ENCODE peak calls at places on chromosomes 7 and 10, in six cellular contexts. Q, A, D, P, R and O are unnamed samples. For H3K36me3, the result is how much of the 10 kb centered on the place peaks cover.

GRCh38 chr10:72421895-72422540 is 67.3 kb upstream of the DNAJB12 start:
- DNase-seq in Q (no peak), A (no peak), D (no peak), P (no peak), R (no peak), O (no peak)

GRCh38 chr10:132677905-132678298 is 108.0 kb downstream of the NKX6-2 start:
- DNase-seq in Q (no peak), A (no peak), D (no peak), P (no peak), R (no peak), O (no peak)

GRCh38 chr10:96509017-96509641 is 4.6 kb downstream of the TLL2 start:
- DNase-seq in Q (no peak), A (no peak), D (no peak), P (peak), R (no peak), O (peak)

GRCh38 chr10:48658243-48658888 is 26.3 kb upstream of the WDFY4 start:
- DNase-seq in Q (peak), A (peak), D (peak), P (peak), R (peak), O (no peak)

GRCh38 chr10:128843972-128844371 is 623.1 kb upstream of the MGMT start:
- DNase-seq in Q (no peak), A (no peak), D (no peak), P (no peak), R (no peak), O (no peak)

GRCh38 chr10:46523119-46523880 is 33.2 kb downstream of the GPRIN2 start:
- DNase-seq in Q (peak), A (peak), D (no peak), P (no peak), R (no peak), O (no peak)

GRCh38 chr10:86979296-86979818 is 11.1 kb downstream of the ADIRF start:
- DNase-seq in Q (no peak), A (no peak), D (no peak), P (no peak), R (peak), O (no peak)

GRCh38 chr10:95480102-95480900 is 80.9 kb downstream of the SORBS1 start:
- DNase-seq in Q (peak), A (no peak), D (peak), P (no peak), R (no peak), O (no peak)

GRCh38 chr7:94439893-94440381 is 45.2 kb downstream of the COL1A2 start:
- DNase-seq in Q (no peak), A (no peak), D (no peak), P (no peak), R (no peak), O (no peak)

GRCh38 chr7:20329389-20330175 is 1.1 kb upstream of the ITGB8 start:
- DNase-seq in Q (peak), A (peak), D (peak), P (peak), R (peak), O (peak)

GRCh38 chr7:152600266-152600665 is 75.7 kb downstream of the XRCC2 start:
- DNase-seq in Q (no peak), A (no peak), D (no peak), P (no peak), R (no peak), O (no peak)

GRCh38 chr10:132113766-132114365 is 48.1 kb downstream of the JAKMIP3 start:
- DNase-seq in Q (peak), A (no peak), D (no peak), P (no peak), R (no peak), O (no peak)

GRCh38 chr7:19016140-19016539 is 101.3 kb downstream of the TWIST1 start:
- DNase-seq in Q (no peak), A (peak), D (no peak), P (peak), R (peak), O (no peak)

GRCh38 chr7:83695126-83695960 is 46.4 kb upstream of the SEMA3E start:
- DNase-seq in Q (no peak), A (no peak), D (no peak), P (no peak), R (no peak), O (no peak)

GRCh38 chr7:155066417-155066950 is 3.6 kb upstream of the HTR5A start:
- DNase-seq in Q (no peak), A (peak), D (no peak), P (peak), R (peak), O (no peak)

GRCh38 chr10:35307297-35307696 is 29.0 kb upstream of the CCNY start:
- DNase-seq in Q (no peak), A (peak), D (no peak), P (peak), R (no peak), O (no peak)

GRCh38 chr7:157813053-157813452 is 476.2 kb downstream of the DNAJB6 start:
- DNase-seq in Q (peak), A (no peak), D (no peak), P (no peak), R (no peak), O (no peak)

GRCh38 chr10:132784582-132785432 is 1.1 kb downstream of the NKX6-2 start:
- DNase-seq in Q (no peak), A (no peak), D (no peak), P (no peak), R (no peak), O (no peak)

GRCh38 chr10:13977861-13978843 is 352.6 kb downstream of the FRMD4A start:
- DNase-seq in Q (no peak), A (peak), D (no peak), P (peak), R (peak), O (no peak)

GRCh38 chr7:2204446-2204845 is 28.3 kb downstream of the MAD1L1 start:
- DNase-seq in Q (no peak), A (no peak), D (no peak), P (no peak), R (no peak), O (no peak)

GRCh38 chr10:78688945-78689935 is 379.5 kb upstream of the ZMIZ1 start:
- DNase-seq in Q (no peak), A (no peak), D (no peak), P (no peak), R (no peak), O (no peak)

GRCh38 chr7:24216576-24217116 is 67.3 kb upstream of the NPY start:
- DNase-seq in Q (no peak), A (peak), D (no peak), P (peak), R (peak), O (no peak)

DNA sequence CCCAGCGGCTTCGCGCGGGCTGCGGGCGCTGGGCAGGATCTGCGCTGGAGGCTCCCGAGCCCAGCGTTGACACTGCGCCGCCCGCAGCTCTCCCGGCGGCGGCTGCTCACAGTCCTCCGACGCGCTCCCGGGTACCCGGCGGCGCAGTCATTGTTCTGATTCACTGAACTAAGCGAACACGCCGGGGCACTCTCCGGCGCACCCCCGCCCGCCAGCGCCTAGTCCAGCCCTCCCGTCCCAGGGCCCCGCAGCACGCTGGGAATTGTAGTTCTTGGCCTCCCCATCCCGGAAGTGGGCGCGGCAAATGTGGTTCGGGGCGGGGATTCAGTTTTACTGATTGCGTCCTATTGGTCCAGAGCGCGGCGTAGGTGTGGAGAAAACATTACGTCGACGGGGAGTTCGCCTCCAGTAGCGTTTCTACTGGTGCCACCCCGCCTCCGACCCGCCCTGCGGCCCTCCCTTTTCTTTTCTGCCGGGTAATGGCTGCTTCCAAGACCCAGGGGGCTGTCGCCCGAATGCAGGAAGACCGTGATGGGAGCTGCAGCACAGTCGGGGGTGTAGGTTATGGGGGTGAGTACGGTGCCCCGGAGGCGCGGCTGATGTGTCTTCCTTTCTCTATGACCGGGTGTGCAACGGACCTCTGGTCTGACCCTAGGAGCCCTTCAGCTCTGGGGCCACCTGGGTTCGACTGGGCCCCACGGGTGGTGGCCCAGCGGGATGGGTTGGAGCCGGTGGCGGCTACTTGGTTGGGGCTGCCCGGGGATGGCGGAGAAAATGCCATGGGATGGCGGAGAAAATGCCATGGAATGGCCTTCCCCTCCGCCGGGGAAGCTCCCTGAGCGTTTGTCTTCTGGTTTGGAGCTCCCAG is at the start of the genes DOCK4 and ZNF277:
- DNase-seq in Q (peak), A (peak), D (peak), P (peak), R (peak), O (peak)
- H3K36me3 ChIP-seq in Q (under half), A (under half), D (under half), P (under half), R (under half), O (under half)

GRCh38 chr7:92720604-92721350 is 115.6 kb downstream of the CDK6 start:
- DNase-seq in Q (no peak), A (no peak), D (no peak), P (no peak), R (no peak), O (no peak)

GRCh38 chr7:92716825-92717580 is 119.4 kb downstream of the CDK6 start:
- DNase-seq in Q (no peak), A (no peak), D (no peak), P (no peak), R (no peak), O (no peak)

GRCh38 chr7:92715963-92716362 is 120.4 kb downstream of the CDK6 start:
- DNase-seq in Q (no peak), A (no peak), D (no peak), P (no peak), R (no peak), O (no peak)

GRCh38 chr7:92717601-92717981 is 118.8 kb downstream of the CDK6 start:
- DNase-seq in Q (no peak), A (peak), D (no peak), P (peak), R (no peak), O (no peak)

DNA sequence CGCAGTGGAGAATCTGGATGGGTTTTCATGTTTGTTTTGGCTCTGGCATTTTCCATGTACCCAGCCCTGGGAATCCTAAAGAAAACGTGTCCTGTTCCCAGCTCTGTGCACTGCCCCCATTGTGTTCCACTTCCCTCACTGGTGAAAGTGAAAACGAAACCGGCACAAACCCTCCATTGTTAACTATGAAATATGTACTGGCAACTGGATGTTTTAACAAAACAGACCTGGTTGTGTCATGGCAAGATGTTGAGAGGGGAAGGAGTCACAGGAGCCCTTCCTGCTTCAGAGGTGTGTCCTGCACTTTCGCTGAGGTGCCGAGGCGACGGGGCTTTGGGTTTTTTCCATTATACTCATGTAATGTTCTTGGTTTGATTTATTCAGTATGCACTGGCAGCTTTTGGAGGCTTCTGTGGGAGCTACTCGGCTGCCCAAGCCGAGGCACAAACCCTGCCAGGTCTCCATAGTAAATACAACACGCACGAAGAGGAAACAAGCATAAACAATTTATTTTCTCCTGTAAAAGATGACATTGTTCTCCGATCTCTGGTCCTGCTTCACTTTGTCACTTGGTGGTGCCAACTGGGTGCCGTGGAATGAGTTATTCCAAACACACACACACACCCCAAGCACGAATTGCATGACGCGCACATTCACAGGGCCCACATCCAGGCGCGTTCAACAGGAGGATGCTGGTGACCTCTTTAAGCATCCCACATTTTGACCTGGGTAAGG is 118.2 kb downstream of the CDK6 start:
- DNase-seq in Q (no peak), A (peak), D (peak), P (peak), R (peak), O (no peak)
- H3K4me3 ChIP-seq in Q (peak), A (peak), D (peak), P (peak), R (peak), O (no peak)

GRCh38 chr10:8513155-8514147 is 459.0 kb downstream of the GATA3 start:
- DNase-seq in Q (no peak), A (no peak), D (no peak), P (no peak), R (no peak), O (no peak)
- TF ChIP-seq CTCF in Q (no peak), A (peak), D (no peak), P (no peak), R (no peak), O (no peak)

DNA sequence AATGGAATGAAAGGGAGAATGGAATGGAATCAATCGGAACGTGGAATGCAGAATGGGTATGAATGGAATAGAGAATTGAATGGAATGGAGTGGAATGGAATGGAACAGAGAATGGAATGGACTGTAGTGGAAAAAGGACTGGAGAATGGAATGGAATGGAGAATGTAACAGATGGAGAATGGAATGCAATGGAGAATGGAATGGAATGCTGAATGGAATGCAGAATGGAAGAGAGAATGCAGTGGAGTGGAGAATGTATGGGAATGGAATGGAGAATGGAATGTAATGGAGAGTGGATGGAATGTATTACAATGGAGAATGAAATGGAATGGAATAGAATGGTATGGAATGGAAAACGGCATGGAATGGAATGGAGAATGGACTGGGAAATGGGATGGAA is 96.9 kb downstream of the NSUN6 start:
- DNase-seq in Q (no peak), A (no peak), D (no peak), P (no peak), R (no peak), O (no peak)
- H3K36me3 ChIP-seq in Q (half or more), A (under half), D (under half), P (under half), R (under half), O (under half)

DNA sequence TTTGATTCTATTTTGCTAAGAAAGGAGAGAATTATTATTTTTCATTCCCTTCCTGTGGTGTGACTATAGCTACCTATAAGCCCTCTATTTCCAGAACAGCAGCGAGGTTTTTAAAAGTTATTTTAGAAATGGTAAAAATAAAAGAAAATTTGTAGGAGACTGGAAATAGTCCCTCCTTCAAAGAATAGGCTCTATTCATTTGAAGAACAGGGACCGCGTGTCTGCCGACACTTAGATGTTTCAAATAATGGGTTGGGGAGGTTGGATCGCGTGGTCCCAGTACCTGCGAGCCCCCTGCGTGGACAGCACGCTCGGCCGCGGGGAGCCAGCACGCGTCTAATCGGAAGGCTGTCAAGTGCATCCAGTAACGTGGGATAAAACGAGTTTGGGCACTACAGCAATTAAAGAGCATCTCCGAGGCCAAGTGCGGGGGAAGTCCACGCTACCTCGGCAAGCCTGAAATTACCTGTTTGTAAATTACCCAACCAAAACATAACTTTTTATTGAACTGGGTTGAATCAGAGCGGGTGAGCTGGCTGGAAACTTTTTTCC is 1.0 kb downstream of the CACNA2D1 start:
- DNase-seq in Q (peak), A (no peak), D (peak), P (peak), R (peak), O (no peak)
- H3K4me3 ChIP-seq in Q (peak), A (peak), D (peak), P (peak), R (peak), O (peak)

DNA sequence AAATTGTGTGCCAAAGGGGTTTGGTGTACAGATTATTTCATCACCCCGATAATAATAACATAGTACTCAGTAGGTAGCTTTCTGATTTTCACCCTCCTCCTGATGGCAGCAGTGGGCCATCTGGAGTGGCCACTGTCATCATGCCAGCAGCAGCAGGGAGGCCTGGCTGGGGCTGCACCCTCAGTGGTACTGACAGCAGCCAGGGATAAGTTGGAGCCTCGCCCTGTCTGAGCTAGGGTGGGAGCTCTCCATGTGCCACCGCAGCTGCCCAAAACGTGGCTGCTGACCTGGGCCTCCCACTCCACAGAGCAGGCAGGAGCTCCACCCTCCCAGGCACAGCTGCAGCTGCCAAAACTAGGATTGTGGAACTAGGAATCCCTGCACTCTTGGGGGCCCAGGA is 700.8 kb upstream of the KCND2 start:
- DNase-seq in Q (no peak), A (no peak), D (no peak), P (no peak), R (no peak), O (no peak)
- TF ChIP-seq CTCF in Q (no peak), A (no peak), D (no peak), P (no peak), R (no peak), O (no peak)

GRCh38 chr7:134941947-134942346 is 44.4 kb upstream of the AGBL3 start:
- DNase-seq in Q (no peak), A (no peak), D (no peak), P (no peak), R (no peak), O (no peak)

GRCh38 chr7:134945711-134946110 is 40.6 kb upstream of the AGBL3 start:
- DNase-seq in Q (no peak), A (no peak), D (no peak), P (no peak), R (no peak), O (no peak)

GRCh38 chr7:134946260-134946659 is 40.0 kb upstream of the AGBL3 start:
- DNase-seq in Q (no peak), A (no peak), D (no peak), P (no peak), R (peak), O (no peak)

GRCh38 chr7:134942690-134943466 is 43.4 kb upstream of the AGBL3 start:
- DNase-seq in Q (no peak), A (no peak), D (no peak), P (no peak), R (no peak), O (no peak)

GRCh38 chr7:134943785-134944400 is 42.4 kb upstream of the AGBL3 start:
- DNase-seq in Q (no peak), A (peak), D (no peak), P (no peak), R (peak), O (no peak)
- H3K36me3 ChIP-seq in Q (half or more), A (under half), D (under half), P (half or more), R (under half), O (under half)